ENCODE peak calls at places on chromosomes 3 and 15, in four cellular contexts. H, A, E and Q are unnamed samples.

GRCh38 chr15:34682673-34683072 is 72.1 kb downstream of the GJD2 start:
- DNase-seq in H (no peak), A (no peak), E (no peak), Q (peak; percentile 20)

GRCh38 chr3:16309558-16309957 is 44.5 kb downstream of the OXNAD1 start:
- DNase-seq in H (peak; percentile 19), A (peak; percentile 55), E (no peak), Q (peak; percentile 25)

GRCh38 chr15:52653451-52653964 is 25.7 kb downstream of the ATOSA start:
- DNase-seq in H (no peak), A (no peak), E (no peak), Q (no peak)

GRCh38 chr3:51869304-51869703 is 6.1 kb downstream of the IQCF5 start:
- DNase-seq in H (no peak), A (no peak), E (no peak), Q (no peak)

GRCh38 chr3:183120538-183121215 is 21.4 kb upstream of the MCCC1 start:
- DNase-seq in H (no peak), A (no peak), E (no peak), Q (no peak)

GRCh38 chr3:156353535-156353934 is 201.4 kb downstream of the SSR3 start:
- DNase-seq in H (no peak), A (no peak), E (peak; percentile 6), Q (peak; percentile 9)

GRCh38 chr3:72950372-72950771 is 46.2 kb upstream of the PPP4R2 start:
- DNase-seq in H (no peak), A (no peak), E (no peak), Q (no peak)

GRCh38 chr3:117997201-117998049 is 1037.2 kb downstream of the IGSF11 start:
- DNase-seq in H (no peak), A (peak; percentile 47), E (peak; percentile 88), Q (peak; percentile 6)

GRCh38 chr3:133157716-133158115 is 119.5 kb downstream of the TMEM108 start:
- DNase-seq in H (no peak), A (no peak), E (no peak), Q (no peak)

GRCh38 chr3:76199382-76199781 is 414.0 kb upstream of the ZNF717 start:
- DNase-seq in H (no peak), A (no peak), E (no peak), Q (no peak)